ENCODE peak calls at places on chromosomes 7 and 10, in ten cellular contexts. W, R, F, P, L, X, Z, S, M and Y are unnamed samples.
A peak's percentile ranks its signal among the peaks of the same experiment; 100 is the strongest.

GRCh38 chr10:68987611-68988010 is 992 bp upstream of the KIFBP start:
- DNase-seq in W (no peak), R (no peak), F (no peak), P (no peak), L (no peak), X (no peak), Z (no peak), S (no peak), M (no peak), Y (no peak)

GRCh38 chr7:81990395-81990794 is 220.5 kb upstream of the HGF start:
- DNase-seq in W (no peak), R (no peak), F (peak; percentile 85), P (no peak), L (no peak), X (no peak), Z (no peak), S (peak; percentile 29), M (no peak), Y (no peak)

GRCh38 chr10:101297901-101298451 is 56.0 kb upstream of the BTRC start:
- DNase-seq in W (no peak), R (peak; percentile 17), F (peak; percentile 62), P (no peak), L (peak; percentile 52), X (peak; percentile 65), Z (no peak), S (peak; percentile 8), M (peak; percentile 80), Y (peak; percentile 48)

GRCh38 chr10:50624866-50625491 is 1.2 kb upstream of the SGMS1 start:
- DNase-seq in W (peak; percentile 94), R (peak; percentile 58), F (peak; percentile 78), P (peak; percentile 91), L (peak; percentile 25), X (peak; percentile 84), Z (no peak), S (peak; percentile 53), M (peak; percentile 100), Y (peak; percentile 59)

GRCh38 chr7:6252748-6253147 is 19.7 kb downstream of the CYTH3 start:
- DNase-seq in W (no peak), R (no peak), F (no peak), P (no peak), L (no peak), X (no peak), Z (no peak), S (peak; percentile 83), M (no peak), Y (peak; percentile 52)

GRCh38 chr10:621981-622740 is 67.3 kb downstream of the DIP2C start:
- DNase-seq in W (no peak), R (no peak), F (no peak), P (no peak), L (no peak), X (no peak), Z (no peak), S (no peak), M (no peak), Y (no peak)

GRCh38 chr10:1035201-1035600 is 9.5 kb upstream of the IDI2 start:
- DNase-seq in W (no peak), R (no peak), F (no peak), P (no peak), L (no peak), X (no peak), Z (no peak), S (no peak), M (no peak), Y (no peak)

GRCh38 chr7:126803060-126803665 is 449.6 kb downstream of the GRM8 start:
- DNase-seq in W (peak; percentile 27), R (peak; percentile 74), F (peak; percentile 54), P (no peak), L (no peak), X (peak; percentile 81), Z (peak; percentile 4), S (peak; percentile 52), M (no peak), Y (peak; percentile 60)